ENCODE peak calls at places on chromosomes 3 and 15, in six cellular contexts. K is suprapubic skin, J is heart left ventricle, V is ovary, P is transverse colon, F is erythroblast. B is an unnamed sample.
A peak's percentile ranks its signal among the peaks of the same experiment; 100 is the strongest.

GRCh38 chr15:32706704-32707103 is 11.1 kb upstream of the GREM1 start:
- DNase-seq in V (no peak), F (no peak), P (no peak), J (no peak), K (no peak), B (no peak)

GRCh38 chr3:111073186-111073585 is 1.6 kb downstream of the NECTIN3 start:
- DNase-seq in F (no peak), V (no peak), P (no peak), J (no peak), K (no peak), B (no peak)

GRCh38 chr3:37501906-37502305 is 327.5 kb upstream of the LRRFIP2 start:
- DNase-seq in P (no peak), K (no peak), J (no peak), F (no peak), V (no peak), B (no peak)

GRCh38 chr3:197035577-197035976 is 6.0 kb upstream of the MELTF start:
- DNase-seq in K (no peak), P (no peak), J (no peak), V (no peak), F (no peak), B (no peak)

GRCh38 chr15:85124173-85124572 is 142.5 kb downstream of the PDE8A start:
- DNase-seq in P (no peak), V (no peak), F (no peak), K (no peak), J (no peak), B (no peak)

GRCh38 chr3:24936574-24936973 is 441.9 kb upstream of the THRB start:
- DNase-seq in J (no peak), V (no peak), P (no peak), K (no peak), F (no peak), B (no peak)

GRCh38 chr15:58279106-58279505 is 140.9 kb downstream of the AQP9 start:
- DNase-seq in K (no peak), P (no peak), V (no peak), F (no peak), J (no peak), B (no peak)

GRCh38 chr3:126208182-126208581 is 27.8 kb upstream of the ALDH1L1 start:
- DNase-seq in J (no peak), F (no peak), P (no peak), V (no peak), K (no peak), B (no peak)

GRCh38 chr15:68734886-68735285 is 85.8 kb downstream of the ANP32A start:
- DNase-seq in K (no peak), V (no peak), F (no peak), J (no peak), P (no peak), B (no peak)

GRCh38 chr3:15300318-15301078 is 31.9 kb downstream of the SH3BP5 start:
- DNase-seq in J (peak; percentile 52), F (no peak), K (peak; percentile 70), V (no peak), P (no peak), B (peak; percentile 76)

GRCh38 chr3:67009716-67010115 is 11.6 kb downstream of the KBTBD8 start:
- DNase-seq in K (no peak), J (no peak), V (no peak), F (no peak), P (no peak), B (no peak)

DNA sequence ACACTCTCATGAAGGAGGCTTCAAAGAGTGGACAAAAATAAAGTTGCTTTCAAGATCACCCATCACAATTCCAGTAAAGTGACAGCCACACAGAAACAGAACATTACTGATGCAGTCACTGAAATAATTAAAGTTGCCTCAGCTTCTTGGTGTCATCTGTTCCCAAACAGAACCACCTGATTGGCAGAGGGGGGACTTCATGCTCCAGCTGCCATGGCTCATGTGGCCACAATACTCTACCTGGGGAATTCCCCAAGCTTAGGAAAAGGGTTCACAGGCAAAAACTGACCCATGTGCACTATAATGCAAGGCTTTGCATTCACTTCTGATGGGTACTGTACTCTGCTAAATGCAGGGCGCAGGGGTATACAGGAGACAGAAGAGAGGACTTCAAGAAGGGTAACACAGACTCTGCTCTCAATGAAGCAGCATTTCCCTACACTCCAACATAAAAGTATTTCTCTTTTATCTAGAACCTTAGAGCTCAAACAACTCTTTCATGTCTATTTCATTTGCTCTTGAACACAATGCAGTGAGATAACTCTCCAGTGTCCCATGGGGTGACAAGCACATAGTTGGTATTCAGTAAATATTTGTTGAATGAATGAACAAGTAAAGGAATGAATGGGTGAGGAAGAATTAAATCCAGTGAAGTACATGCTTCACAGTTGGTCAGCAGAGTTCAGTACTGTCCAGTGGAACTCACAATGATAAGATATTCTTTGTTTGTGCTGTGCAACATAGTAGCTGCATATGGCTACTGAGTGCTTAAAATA is 8.6 kb upstream of the CTNNB1 start:
- DNase-seq in F (no peak), J (no peak), V (no peak), P (no peak), K (no peak), B (no peak)
- TF ChIP-seq POLR2A in F (no peak), J (no peak), V (no peak), P (no peak), K (no peak), B (no peak)

GRCh38 chr3:141229132-141229531 is 2.5 kb upstream of the PXYLP1 start:
- DNase-seq in F (no peak), V (no peak), J (no peak), K (no peak), P (no peak), B (no peak)

GRCh38 chr3:141233457-141234161 is 2.0 kb downstream of the PXYLP1 start:
- DNase-seq in K (no peak), P (no peak), J (no peak), F (no peak), V (no peak), B (no peak)

GRCh38 chr3:141231923-141232861 is 567 bp downstream of the PXYLP1 start:
- DNase-seq in P (peak; percentile 55), V (peak; percentile 35), K (peak; percentile 76), F (peak; percentile 23), J (peak; percentile 41), B (peak; percentile 53)

GRCh38 chr3:141230293-141230692 is 1.3 kb upstream of the PXYLP1 start:
- DNase-seq in P (no peak), V (no peak), K (no peak), F (no peak), J (no peak), B (no peak)

GRCh38 chr3:141231101-141231922 is at the start of gene PXYLP1:
- DNase-seq in K (peak; percentile 94), V (peak; percentile 90), F (peak; percentile 92), J (peak; percentile 95), P (peak; percentile 95), B (peak; percentile 92)
- TF ChIP-seq POLR2A in K (no peak), V (peak; percentile 39), F (peak; percentile 71), J (peak; percentile 81), P (peak; percentile 82), B (peak; percentile 49)

GRCh38 chr15:50046159-50046558 is 72.9 kb downstream of the ATP8B4 start:
- DNase-seq in F (no peak), P (no peak), K (no peak), V (no peak), J (no peak), B (no peak)
- TF ChIP-seq POLR2A in F (no peak), P (no peak), K (no peak), V (no peak), J (no peak), B (no peak)

GRCh38 chr15:39298563-39298962 is 282.3 kb upstream of the THBS1 start:
- DNase-seq in V (no peak), J (no peak), P (no peak), K (no peak), F (no peak), B (no peak)
- TF ChIP-seq POLR2A in V (no peak), J (no peak), P (no peak), K (no peak), F (no peak), B (no peak)

GRCh38 chr3:114624047-114624445 is 330.2 kb downstream of the TIGIT start:
- DNase-seq in K (peak; percentile 69), F (no peak), P (peak; percentile 35), J (peak; percentile 88), V (peak; percentile 60), B (peak; percentile 73)
- TF ChIP-seq POLR2A in K (no peak), F (no peak), P (no peak), J (peak; percentile 43), V (no peak), B (peak; percentile 38)

DNA sequence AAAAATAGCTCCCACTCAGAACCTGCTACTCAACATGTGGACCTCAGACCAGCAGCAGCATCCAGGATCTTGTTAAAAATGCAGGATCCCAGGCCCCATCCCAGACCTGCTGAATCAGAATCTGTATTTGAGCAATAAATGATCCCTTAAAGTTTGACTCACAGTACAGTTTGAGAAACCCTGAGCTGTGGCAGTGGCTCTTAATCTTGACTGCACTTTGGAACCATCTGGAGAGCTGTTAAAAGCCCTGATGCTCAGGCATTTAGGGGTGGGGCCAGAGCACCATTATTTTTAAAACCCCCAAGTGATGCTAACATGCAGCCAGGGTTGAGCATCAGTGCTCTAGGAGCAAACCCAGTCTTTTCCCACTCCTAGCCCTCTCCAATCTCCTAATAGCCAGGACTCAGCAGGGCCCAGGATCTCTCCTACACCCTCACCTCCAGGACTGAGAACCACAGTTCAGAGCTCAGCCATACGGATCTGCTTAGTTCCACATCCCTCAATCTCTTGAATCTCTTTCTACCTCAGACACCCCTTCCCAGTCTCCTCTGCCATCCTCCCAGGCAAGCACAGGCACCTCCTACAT is 10.2 kb downstream of the RFTN1 start:
- DNase-seq in K (no peak), F (no peak), V (no peak), J (no peak), P (no peak), B (no peak)
- TF ChIP-seq POLR2A in K (no peak), F (no peak), V (no peak), J (no peak), P (no peak), B (no peak)

GRCh38 chr15:74403590-74403919 is 30.2 kb downstream of the SEMA7A start:
- DNase-seq in P (peak; percentile 23), K (no peak), F (no peak), J (no peak), V (no peak), B (no peak)
- TF ChIP-seq POLR2A in P (no peak), K (no peak), F (no peak), J (no peak), V (no peak), B (no peak)

GRCh38 chr15:74409225-74409624 is 24.5 kb downstream of the SEMA7A start:
- DNase-seq in K (no peak), P (no peak), F (no peak), J (no peak), V (no peak), B (no peak)
- TF ChIP-seq POLR2A in K (no peak), P (no peak), F (no peak), J (no peak), V (no peak), B (no peak)